ENCODE peak calls at places on chromosomes 1 and 21, in six cellular contexts. C, W, R, A, N and O are unnamed samples.

GRCh38 chr1:109815809-109816791 is 52.4 kb upstream of the EPS8L3 start:
- DNase-seq in A (no peak), N (peak; percentile 41), C (no peak), W (no peak), R (no peak), O (no peak)

GRCh38 chr1:159339517-159339916 is 37.4 kb downstream of the FCER1A start:
- DNase-seq in R (no peak), A (no peak), N (no peak), C (no peak), W (no peak), O (no peak)

GRCh38 chr1:37673920-37674319 is 18.4 kb upstream of the CDCA8 start:
- DNase-seq in W (no peak), A (no peak), C (no peak), R (no peak), N (no peak), O (no peak)

GRCh38 chr1:218348628-218349185 is 3.6 kb downstream of the TGFB2 start:
- DNase-seq in W (no peak), C (no peak), R (no peak), N (peak; percentile 44), A (no peak), O (no peak)

GRCh38 chr1:9345471-9345870 is 52.8 kb downstream of the SPSB1 start:
- DNase-seq in W (no peak), A (no peak), N (no peak), R (no peak), C (no peak), O (no peak)

GRCh38 chr1:226645279-226645976 is 93.7 kb downstream of the ITPKB start:
- DNase-seq in C (no peak), R (peak; percentile 38), A (no peak), N (no peak), W (no peak), O (no peak)

GRCh38 chr1:185645201-185645640 is 89.0 kb upstream of the HMCN1 start:
- DNase-seq in R (no peak), A (no peak), W (no peak), C (no peak), N (peak; percentile 46), O (no peak)

GRCh38 chr1:186194107-186194756 is 180.8 kb downstream of the TPR start:
- DNase-seq in C (no peak), R (no peak), N (no peak), A (no peak), W (no peak), O (no peak)

GRCh38 chr1:118486213-118486612 is 301.2 kb upstream of the SPAG17 start:
- DNase-seq in A (no peak), R (no peak), W (no peak), N (no peak), C (no peak), O (no peak)

GRCh38 chr1:110370827-110371226 is 20.0 kb downstream of the SLC16A4 start:
- DNase-seq in R (no peak), A (no peak), N (peak; percentile 74), C (no peak), W (no peak), O (no peak)

GRCh38 chr1:183180213-183180612 is 5.9 kb upstream of the LAMC2 start:
- DNase-seq in C (no peak), N (peak; percentile 91), R (no peak), W (no peak), A (no peak), O (peak; percentile 73)

DNA sequence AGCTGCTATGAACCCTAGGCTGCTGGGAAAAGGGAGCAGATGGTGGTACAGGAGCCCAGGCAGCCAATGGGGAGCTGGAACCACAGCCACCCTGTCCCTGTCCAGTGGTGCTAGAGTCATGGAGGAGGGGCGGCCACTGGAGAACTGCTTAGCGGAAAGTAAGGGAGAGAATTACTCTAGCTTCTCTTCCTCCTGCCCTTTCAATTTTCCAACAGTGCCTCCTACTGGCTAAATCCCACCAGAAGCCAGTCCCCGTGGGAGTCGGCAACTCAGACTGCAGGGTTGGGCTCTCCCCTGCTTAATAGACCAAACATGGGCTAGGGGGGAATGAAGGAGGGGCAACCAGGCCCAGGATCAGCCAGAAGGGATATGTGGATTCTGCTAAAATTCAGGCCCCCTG is 154.5 kb downstream of the ACTL8 start:
- DNase-seq in R (no peak), W (no peak), A (no peak), N (peak; percentile 3), C (no peak), O (no peak)
- TF ChIP-seq CTCF in R (peak; percentile 16), W (peak; percentile 49), A (no peak), N (peak; percentile 46), C (peak; percentile 6), O (no peak)

DNA sequence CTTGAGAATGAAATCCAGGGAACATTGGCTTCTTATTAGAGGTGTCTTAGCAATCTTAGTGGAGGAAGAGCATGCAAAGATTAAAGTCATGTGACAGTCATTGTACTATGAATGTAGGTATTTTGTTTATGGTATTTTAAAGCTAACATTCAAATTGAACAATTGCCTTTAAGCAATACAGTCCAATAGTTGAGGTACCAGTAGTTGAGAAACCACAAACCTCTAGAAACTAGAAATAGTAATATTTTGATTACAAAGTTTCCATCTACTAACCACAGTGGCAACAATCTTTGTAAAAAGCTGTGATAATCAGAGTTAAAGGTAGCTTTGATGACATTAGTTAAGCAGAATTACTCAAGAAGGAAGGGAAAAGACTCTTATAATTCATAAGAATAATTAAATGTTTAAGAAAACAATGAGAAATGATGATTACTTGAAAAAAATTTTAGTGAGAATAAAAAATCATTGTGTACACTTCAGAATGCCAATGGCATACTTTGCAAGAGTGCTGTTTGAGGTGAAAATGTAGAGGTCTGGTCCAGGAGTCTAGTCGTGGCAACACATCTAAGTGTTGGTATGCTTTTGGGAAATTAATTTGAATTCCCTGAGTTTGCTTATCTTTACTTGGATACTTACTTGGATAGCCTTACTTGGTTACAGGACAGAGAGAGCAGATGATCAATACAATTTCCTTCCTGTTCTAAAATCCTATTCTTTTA is 104.9 kb upstream of the PTGFR start:
- DNase-seq in R (no peak), A (no peak), C (no peak), N (peak; percentile 6), W (no peak), O (no peak)
- TF ChIP-seq CTCF in R (no peak), A (no peak), C (no peak), N (no peak), W (no peak), O (no peak)

DNA sequence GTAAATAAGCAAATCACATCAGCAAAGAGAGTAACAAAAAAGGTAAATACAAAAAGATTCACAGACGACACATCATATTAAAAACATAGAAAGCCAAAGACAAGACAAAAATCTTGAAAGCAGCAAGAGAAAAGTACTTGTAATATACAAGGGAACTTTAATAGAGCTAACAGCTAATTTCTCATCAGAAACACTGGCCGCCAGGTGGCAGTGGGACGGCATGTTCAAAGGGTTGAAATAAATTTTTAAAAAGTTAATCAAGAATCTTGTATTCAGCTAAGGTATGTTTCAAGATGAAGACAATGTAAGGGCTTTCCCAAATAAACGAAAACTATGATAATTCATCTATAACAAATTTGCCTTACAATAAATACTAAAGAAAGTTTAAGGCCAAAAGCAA is 358.1 kb downstream of the LRRIQ3 start:
- DNase-seq in R (no peak), A (no peak), N (peak; percentile 1), C (no peak), W (peak; percentile 1), O (peak; percentile 62)
- TF ChIP-seq CTCF in R (no peak), A (no peak), N (peak; percentile 10), C (peak; percentile 31), W (peak; percentile 41), O (peak; percentile 60)

GRCh38 chr21:23014021-23014420 is 2015.8 kb downstream of the NCAM2 start:
- DNase-seq in W (no peak), R (no peak), N (no peak), C (no peak), A (no peak), O (no peak)

GRCh38 chr21:23021481-23021880 is 2023.3 kb downstream of the NCAM2 start:
- DNase-seq in W (no peak), N (no peak), R (no peak), A (no peak), C (no peak), O (no peak)

GRCh38 chr21:23020969-23021368 is 2022.8 kb downstream of the NCAM2 start:
- DNase-seq in R (no peak), A (no peak), N (no peak), C (no peak), W (no peak), O (no peak)

GRCh38 chr21:23017989-23018388 is 2019.8 kb downstream of the NCAM2 start:
- DNase-seq in A (no peak), W (no peak), N (no peak), C (no peak), R (no peak), O (no peak)

DNA sequence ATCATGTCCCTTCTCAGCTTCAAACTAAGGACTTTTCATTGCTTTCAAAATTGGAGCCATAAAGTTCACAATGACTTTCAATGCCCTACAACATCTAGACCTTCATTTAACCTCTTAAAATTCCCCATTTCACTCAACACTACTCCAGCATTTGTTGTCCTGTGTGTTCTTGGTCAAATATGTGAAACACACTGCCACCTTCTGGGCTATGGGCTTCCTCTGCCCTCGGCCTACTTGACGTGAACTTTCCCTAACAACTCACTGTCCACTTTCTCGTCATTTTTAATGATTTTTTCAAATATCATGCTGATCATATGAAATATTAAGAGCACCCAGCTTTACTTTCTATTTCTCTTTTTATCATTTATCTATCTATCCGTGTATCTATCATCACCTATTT is 2018.4 kb downstream of the NCAM2 start:
- DNase-seq in C (no peak), W (no peak), A (no peak), R (no peak), N (no peak), O (no peak)
- TF ChIP-seq CTCF in C (peak; percentile 74), W (no peak), A (no peak), R (no peak), N (no peak), O (no peak)

GRCh38 chr1:156618853-156619581 is at the start of gene HAPLN2:
- DNase-seq in A (no peak), R (no peak), W (peak; percentile 38), N (no peak), C (no peak), O (peak; percentile 61)

GRCh38 chr1:156619582-156619955 is 354 bp downstream of the HAPLN2 start:
- DNase-seq in C (no peak), W (no peak), R (no peak), N (no peak), A (no peak), O (no peak)

GRCh38 chr1:156615946-156616345 is 3.3 kb upstream of the HAPLN2 start:
- DNase-seq in A (no peak), W (no peak), C (no peak), R (no peak), N (no peak), O (no peak)

DNA sequence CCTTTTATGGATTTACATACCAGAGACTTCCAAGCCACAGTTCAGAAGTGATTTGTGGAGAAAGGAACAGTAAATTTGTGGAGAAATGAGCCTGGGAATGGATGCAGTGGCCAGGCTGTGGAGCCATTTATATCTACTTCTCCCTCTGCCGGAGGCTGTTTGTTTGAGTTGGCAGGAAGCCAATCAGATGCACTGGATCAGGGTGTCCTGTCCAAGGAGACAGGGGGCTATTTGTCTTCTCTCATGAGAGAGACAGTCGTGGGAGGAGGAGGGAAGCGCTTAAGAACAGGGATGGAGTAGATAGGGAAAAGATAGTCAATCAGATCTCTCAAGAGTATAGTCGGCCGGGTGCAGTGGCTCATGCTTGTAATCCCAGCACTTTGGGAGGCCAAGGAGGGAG is 2.8 kb upstream of the HAPLN2 start:
- DNase-seq in R (no peak), N (peak; percentile 63), C (no peak), W (peak; percentile 81), A (no peak), O (no peak)
- TF ChIP-seq CTCF in R (peak; percentile 9), N (peak; percentile 21), C (no peak), W (no peak), A (no peak), O (no peak)

GRCh38 chr1:4512622-4513021 is 141.8 kb upstream of the AJAP1 start:
- DNase-seq in R (no peak), A (no peak), W (no peak), N (no peak), C (no peak), O (no peak)
- TF ChIP-seq CTCF in R (no peak), A (no peak), W (no peak), N (no peak), C (no peak), O (no peak)